ENCODE peak calls at places on chromosomes 16 and 17, in eight cellular contexts. V is NCI-H446 treated with DMSO at 0.1 percent for 48 hours, G is GM04504, D is HEK293T, C is DMS153, H is adipocyte, U is nephron progenitor cell, Z is uterus. F is an unnamed sample.

GRCh38 chr17:45111838-45112237 is 20.5 kb downstream of the PLCD3 start:
- DNase-seq in U (peak), H (no peak), D (no peak), V (no peak), Z (no peak), C (no peak), G (no peak), F (no peak)

GRCh38 chr17:2057714-2058520 is 3.0 kb downstream of the HIC1 start:
- DNase-seq in C (no peak), D (no peak), V (no peak), U (no peak), Z (no peak), G (no peak), H (no peak), F (no peak)

GRCh38 chr16:69709456-69710084 is 16.8 kb downstream of the NQO1 start:
- DNase-seq in U (no peak), Z (no peak), H (peak), G (no peak), C (peak), V (peak), D (peak), F (no peak)

GRCh38 chr17:66365204-66365524 is 62.8 kb downstream of the PRKCA start:
- DNase-seq in D (no peak), H (no peak), Z (no peak), C (no peak), V (no peak), G (no peak), U (no peak), F (no peak)

GRCh38 chr17:2264023-2264860 is 39.3 kb downstream of the SMG6 start:
- DNase-seq in V (peak), Z (peak), D (no peak), C (no peak), U (no peak), H (no peak), G (no peak), F (no peak)

GRCh38 chr16:81700780-81701165 is 78.3 kb upstream of the PLCG2 start:
- DNase-seq in C (no peak), G (no peak), U (no peak), Z (no peak), V (no peak), D (no peak), H (no peak), F (no peak)

GRCh38 chr16:35149550-35149949 is 1690.1 kb downstream of the TP53TG3F start:
- DNase-seq in Z (no peak), D (no peak), H (no peak), G (no peak), V (no peak), U (no peak), C (no peak), F (no peak)

GRCh38 chr17:61814485-61814884 is 48.8 kb downstream of the BRIP1 start:
- DNase-seq in C (no peak), Z (no peak), G (no peak), V (no peak), D (no peak), U (no peak), H (no peak), F (no peak)

GRCh38 chr16:24609740-24610420 is 70.5 kb downstream of the RBBP6 start:
- DNase-seq in C (peak), H (peak), V (peak), D (peak), Z (peak), U (peak), G (peak), F (peak)

GRCh38 chr17:78343099-78343432 is 16.8 kb downstream of the SOCS3 start:
- DNase-seq in G (peak), V (no peak), U (no peak), D (no peak), H (peak), C (no peak), Z (peak), F (no peak)

GRCh38 chr17:69760562-69760961 is 314.5 kb upstream of the KCNJ16 start:
- DNase-seq in D (no peak), C (no peak), H (no peak), Z (no peak), U (no peak), V (no peak), G (no peak), F (no peak)

GRCh38 chr16:64829678-64830077 is 292.2 kb downstream of the CDH11 start:
- DNase-seq in Z (no peak), H (no peak), U (no peak), V (no peak), G (no peak), D (no peak), C (no peak), F (no peak)

GRCh38 chr16:17470002-17470870 is 524 bp downstream of the XYLT1 start:
- DNase-seq in D (no peak), H (peak), U (peak), V (no peak), Z (peak), C (no peak), G (no peak), F (peak)

GRCh38 chr17:7886227-7887037 is 2.2 kb upstream of the CHD3 start:
- DNase-seq in H (peak), V (no peak), G (no peak), Z (peak), C (no peak), D (peak), U (peak), F (no peak)

F was measured in NCI-H510A.